ENCODE peak calls at places on chromosomes 1 and 21, in seven cellular contexts. One of them, this sample, is unnamed.

GRCh38 chr1:229030642-229031390 is 240.1 kb upstream of the RAB4A start:
- DNase-seq in heart right ventricle: no peak
- DNase-seq in neural progenitor cell: no peak
- DNase-seq in progenitor cell of endocrine pancreas: no peak
- DNase-seq in lower leg skin: no peak
- DNase-seq in activated CD4-positive, alpha-beta T cell treated with anti-CD3 and anti-CD28 coated beads, Interleukin-2, amount 10 ng/mL, durations not matched to agents 7 days and 5 days: no peak
- DNase-seq in nucleus accumbens: no peak
- DNase-seq in this sample: peak; percentile 65

GRCh38 chr1:62333431-62333830 is 14.2 kb upstream of the KANK4 start:
- DNase-seq in heart right ventricle: no peak
- DNase-seq in neural progenitor cell: no peak
- DNase-seq in progenitor cell of endocrine pancreas: no peak
- DNase-seq in lower leg skin: no peak
- DNase-seq in activated CD4-positive, alpha-beta T cell treated with anti-CD3 and anti-CD28 coated beads, Interleukin-2, amount 10 ng/mL, durations not matched to agents 7 days and 5 days: no peak
- DNase-seq in nucleus accumbens: no peak
- DNase-seq in this sample: peak; percentile 66

GRCh38 chr1:225498539-225499135 is 70.8 kb upstream of the LBR start:
- DNase-seq in heart right ventricle: no peak
- DNase-seq in neural progenitor cell: no peak
- DNase-seq in progenitor cell of endocrine pancreas: no peak
- DNase-seq in lower leg skin: no peak
- DNase-seq in activated CD4-positive, alpha-beta T cell treated with anti-CD3 and anti-CD28 coated beads, Interleukin-2, amount 10 ng/mL, durations not matched to agents 7 days and 5 days: no peak
- DNase-seq in nucleus accumbens: no peak
- DNase-seq in this sample: no peak

GRCh38 chr1:17359808-17360207 is 12.2 kb upstream of the PADI6 start:
- DNase-seq in heart right ventricle: no peak
- DNase-seq in neural progenitor cell: no peak
- DNase-seq in progenitor cell of endocrine pancreas: no peak
- DNase-seq in lower leg skin: no peak
- DNase-seq in activated CD4-positive, alpha-beta T cell treated with anti-CD3 and anti-CD28 coated beads, Interleukin-2, amount 10 ng/mL, durations not matched to agents 7 days and 5 days: no peak
- DNase-seq in nucleus accumbens: no peak
- DNase-seq in this sample: no peak

GRCh38 chr1:226628624-226629155 is 80.1 kb downstream of the STUM start:
- DNase-seq in heart right ventricle: no peak
- DNase-seq in neural progenitor cell: no peak
- DNase-seq in progenitor cell of endocrine pancreas: no peak
- DNase-seq in lower leg skin: peak; percentile 61
- DNase-seq in activated CD4-positive, alpha-beta T cell treated with anti-CD3 and anti-CD28 coated beads, Interleukin-2, amount 10 ng/mL, durations not matched to agents 7 days and 5 days: no peak
- DNase-seq in nucleus accumbens: no peak
- DNase-seq in this sample: peak; percentile 27

GRCh38 chr1:20210736-20211405 is 24.6 kb upstream of the PLA2G2C start:
- DNase-seq in heart right ventricle: no peak
- DNase-seq in neural progenitor cell: no peak
- DNase-seq in progenitor cell of endocrine pancreas: no peak
- DNase-seq in lower leg skin: no peak
- DNase-seq in activated CD4-positive, alpha-beta T cell treated with anti-CD3 and anti-CD28 coated beads, Interleukin-2, amount 10 ng/mL, durations not matched to agents 7 days and 5 days: no peak
- DNase-seq in nucleus accumbens: no peak
- DNase-seq in this sample: no peak

GRCh38 chr1:187157115-187157514 is 328.4 kb downstream of the PLA2G4A start:
- DNase-seq in heart right ventricle: no peak
- DNase-seq in neural progenitor cell: no peak
- DNase-seq in progenitor cell of endocrine pancreas: no peak
- DNase-seq in lower leg skin: no peak
- DNase-seq in activated CD4-positive, alpha-beta T cell treated with anti-CD3 and anti-CD28 coated beads, Interleukin-2, amount 10 ng/mL, durations not matched to agents 7 days and 5 days: no peak
- DNase-seq in nucleus accumbens: no peak
- DNase-seq in this sample: no peak

GRCh38 chr21:14826630-14827029 is 238.2 kb downstream of the NRIP1 start:
- DNase-seq in heart right ventricle: no peak
- DNase-seq in neural progenitor cell: no peak
- DNase-seq in progenitor cell of endocrine pancreas: no peak
- DNase-seq in lower leg skin: no peak
- DNase-seq in activated CD4-positive, alpha-beta T cell treated with anti-CD3 and anti-CD28 coated beads, Interleukin-2, amount 10 ng/mL, durations not matched to agents 7 days and 5 days: no peak
- DNase-seq in nucleus accumbens: no peak
- DNase-seq in this sample: no peak

GRCh38 chr1:6235302-6235680 is 473 bp downstream of the ICMT start:
- DNase-seq in heart right ventricle: no peak
- DNase-seq in neural progenitor cell: no peak
- DNase-seq in progenitor cell of endocrine pancreas: no peak
- DNase-seq in lower leg skin: no peak
- DNase-seq in activated CD4-positive, alpha-beta T cell treated with anti-CD3 and anti-CD28 coated beads, Interleukin-2, amount 10 ng/mL, durations not matched to agents 7 days and 5 days: peak; percentile 23
- DNase-seq in nucleus accumbens: no peak
- DNase-seq in this sample: no peak

This sample was measured in left kidney.